ENCODE peak calls at places on chromosomes 2 and 18, in four cellular contexts. K, S, H and U are unnamed samples.

GRCh38 chr2:8633735-8634313 is 48.0 kb upstream of the ID2 start:
- DNase-seq in H (no peak), K (no peak), S (no peak), U (no peak)

GRCh38 chr2:28348149-28348567 is 44.5 kb upstream of the FOSL2 start:
- DNase-seq in H (no peak), K (peak; percentile 17), S (no peak), U (no peak)

GRCh38 chr2:82657066-82657465 is 1802.0 kb downstream of the SUCLG1 start:
- DNase-seq in H (no peak), K (no peak), S (no peak), U (no peak)

GRCh38 chr18:61435064-61435652 is 101.9 kb downstream of the CDH20 start:
- DNase-seq in H (no peak), S (no peak), K (no peak), U (no peak)

GRCh38 chr2:43950383-43951008 is 45.3 kb downstream of the LRPPRC start:
- DNase-seq in H (no peak), S (peak; percentile 12), K (no peak), U (no peak)

GRCh38 chr2:1868683-1869141 is 124.4 kb upstream of the PXDN start:
- DNase-seq in S (no peak), K (no peak), H (no peak), U (peak; percentile 74)

GRCh38 chr2:111632661-111633060 is 251.3 kb downstream of the ANAPC1 start:
- DNase-seq in K (no peak), H (no peak), S (no peak), U (no peak)

GRCh38 chr18:7567487-7568425 is 640 bp downstream of the PTPRM start:
- DNase-seq in H (peak; percentile 36), S (peak; percentile 28), K (peak; percentile 80), U (peak; percentile 34)

GRCh38 chr2:7023542-7023941 is 106.3 kb downstream of the RNF144A start:
- DNase-seq in S (no peak), K (peak; percentile 88), H (no peak), U (no peak)

GRCh38 chr2:213422211-213422610 is 137.9 kb downstream of the SPAG16 start:
- DNase-seq in K (no peak), S (no peak), H (no peak), U (no peak)

GRCh38 chr2:230934291-230935131 is 9.5 kb upstream of the GPR55 start:
- DNase-seq in K (no peak), S (no peak), H (peak; percentile 7), U (no peak)

GRCh38 chr2:20972110-20972509 is 71.8 kb downstream of the APOB start:
- DNase-seq in H (peak; percentile 70), K (no peak), S (no peak), U (no peak)

GRCh38 chr2:133780099-133780996 is 212.1 kb upstream of the NCKAP5 start:
- DNase-seq in K (peak; percentile 60), S (peak; percentile 76), H (peak; percentile 39), U (peak; percentile 71)

GRCh38 chr18:12904012-12904516 is 20.0 kb upstream of the PTPN2 start:
- DNase-seq in H (no peak), S (no peak), K (no peak), U (no peak)

GRCh38 chr2:191845876-191846786 is 757 bp downstream of the CAVIN2 start:
- DNase-seq in K (no peak), H (no peak), S (no peak), U (no peak)

GRCh38 chr2:134155134-134155533 is 98.7 kb upstream of the MGAT5 start:
- DNase-seq in S (no peak), H (no peak), K (no peak), U (no peak)

GRCh38 chr2:229719926-229720652 is 5.7 kb upstream of the DNER start:
- DNase-seq in H (no peak), S (no peak), K (no peak), U (no peak)

GRCh38 chr18:11649839-11650238 is 39.2 kb upstream of the GNAL start:
- DNase-seq in H (no peak), S (no peak), K (no peak), U (no peak)

GRCh38 chr2:154140249-154141025 is 268.7 kb downstream of the GALNT13 start:
- DNase-seq in S (no peak), K (no peak), H (no peak), U (no peak)

GRCh38 chr18:12038082-12038660 is 55.5 kb upstream of the ANKRD62 start:
- DNase-seq in H (peak; percentile 50), S (no peak), K (no peak), U (peak; percentile 92)

GRCh38 chr2:61538920-61539559 is 884 bp upstream of the XPO1 start:
- DNase-seq in S (peak; percentile 29), H (peak; percentile 29), K (peak; percentile 76), U (peak; percentile 32)

GRCh38 chr2:2763998-2764355 is 432.9 kb upstream of the MYT1L start:
- DNase-seq in S (no peak), K (no peak), H (no peak), U (no peak)

GRCh38 chr18:2441544-2441943 is 129.8 kb downstream of the METTL4 start:
- DNase-seq in K (no peak), S (no peak), H (no peak), U (no peak)

GRCh38 chr2:66839551-66840320 is 404.8 kb downstream of the MEIS1 start:
- DNase-seq in S (peak; percentile 26), H (no peak), K (no peak), U (no peak)

GRCh38 chr2:98869272-98869641 is 66.8 kb downstream of the CRACDL start:
- DNase-seq in S (no peak), K (no peak), H (peak; percentile 83), U (peak; percentile 67)

GRCh38 chr18:35662293-35663062 is 80.9 kb downstream of the GALNT1 start:
- DNase-seq in K (no peak), S (no peak), H (no peak), U (no peak)

GRCh38 chr2:8496079-8496478 is 185.8 kb upstream of the ID2 start:
- DNase-seq in S (no peak), K (no peak), H (no peak), U (no peak)

GRCh38 chr18:10524507-10525425 is 1.1 kb upstream of the NAPG start:
- DNase-seq in H (no peak), K (no peak), S (no peak), U (no peak)

GRCh38 chr2:64595397-64596160 is 58.1 kb downstream of the SERTAD2 start:
- DNase-seq in S (no peak), K (no peak), H (no peak), U (no peak)

GRCh38 chr2:26735096-26735495 is 29.0 kb upstream of the SLC35F6 start:
- DNase-seq in S (no peak), K (peak; percentile 70), H (no peak), U (no peak)

GRCh38 chr2:84492571-84492970 is 23.7 kb upstream of the DNAH6 start:
- DNase-seq in S (no peak), K (no peak), H (no peak), U (no peak)

GRCh38 chr2:186806591-186806990 is 42.4 kb downstream of the ZSWIM2 start:
- DNase-seq in H (no peak), K (no peak), S (no peak), U (no peak)

GRCh38 chr18:49456794-49457193 is 3.7 kb downstream of the DYM start:
- DNase-seq in K (no peak), S (no peak), H (no peak), U (no peak)

GRCh38 chr2:40773291-40773690 is 321.4 kb upstream of the SLC8A1 start:
- DNase-seq in H (no peak), K (no peak), S (no peak), U (no peak)

GRCh38 chr2:8392098-8392844 is 289.6 kb upstream of the ID2 start:
- DNase-seq in H (no peak), K (no peak), S (no peak), U (no peak)

GRCh38 chr2:201357216-201357615 is at the start of gene FLACC1:
- DNase-seq in S (no peak), H (peak; percentile 66), K (peak; percentile 52), U (no peak)

GRCh38 chr2:45882707-45883106 is 231.2 kb downstream of the PRKCE start:
- DNase-seq in S (no peak), H (no peak), K (no peak), U (peak; percentile 90)

GRCh38 chr2:58634653-58635347 is 393.7 kb upstream of the FANCL start:
- DNase-seq in H (no peak), K (no peak), S (no peak), U (no peak)

GRCh38 chr2:210961249-210961648 is 404.9 kb downstream of the CPS1 start:
- DNase-seq in S (no peak), K (no peak), H (no peak), U (no peak)

GRCh38 chr2:233705911-233706506 is 6.7 kb upstream of the UGT1A5 start:
- DNase-seq in S (peak; percentile 62), H (peak; percentile 34), K (peak; percentile 73), U (no peak)

GRCh38 chr18:79964330-79965118 is at the start of gene HSBP1L1:
- DNase-seq in S (peak; percentile 56), H (peak; percentile 70), K (peak; percentile 79), U (no peak)
- TF ChIP-seq POLR2A in S (peak; percentile 79), H (no peak), K (no peak), U (no peak)

GRCh38 chr2:36544638-36545338 is 53.2 kb downstream of the FEZ2 start:
- DNase-seq in H (no peak), S (no peak), K (no peak), U (no peak)
- TF ChIP-seq CTCF in H (no peak), S (no peak), K (no peak), U (no peak)

DNA sequence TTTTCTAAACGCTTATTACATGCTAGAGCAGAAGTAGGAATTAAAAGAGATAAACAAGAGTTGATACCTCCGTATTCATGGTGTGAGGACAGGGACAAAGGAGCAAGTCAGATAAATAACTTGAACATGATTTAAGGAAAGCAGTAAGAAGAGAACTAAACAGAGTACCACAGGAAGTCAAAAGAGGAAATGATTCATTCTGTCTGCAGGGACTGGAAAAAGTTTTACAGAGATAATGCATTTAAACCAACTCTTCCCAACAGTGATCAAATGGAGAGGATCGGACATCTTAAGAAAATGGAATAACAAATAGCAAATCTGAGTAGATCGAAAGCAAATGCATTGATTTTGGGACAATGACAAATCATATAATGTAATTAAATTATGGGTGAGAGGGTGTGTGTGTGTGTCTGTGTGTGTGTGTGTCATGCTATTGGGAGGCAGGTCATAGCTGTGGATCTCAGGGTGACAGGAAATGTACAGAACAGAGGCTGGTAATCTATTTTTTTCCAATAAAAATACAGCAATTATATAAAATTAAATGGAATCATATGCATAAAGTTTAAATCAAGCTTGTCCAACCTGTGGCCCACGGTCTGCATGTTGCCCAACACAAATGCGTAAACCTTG is 113.4 kb downstream of the MC4R start:
- DNase-seq in H (no peak), S (no peak), K (no peak), U (no peak)
- H3K4me3 ChIP-seq in H (no peak overlapping the region), S (no peak overlapping the region), K (no peak overlapping the region), U (no peak overlapping the region)

DNA sequence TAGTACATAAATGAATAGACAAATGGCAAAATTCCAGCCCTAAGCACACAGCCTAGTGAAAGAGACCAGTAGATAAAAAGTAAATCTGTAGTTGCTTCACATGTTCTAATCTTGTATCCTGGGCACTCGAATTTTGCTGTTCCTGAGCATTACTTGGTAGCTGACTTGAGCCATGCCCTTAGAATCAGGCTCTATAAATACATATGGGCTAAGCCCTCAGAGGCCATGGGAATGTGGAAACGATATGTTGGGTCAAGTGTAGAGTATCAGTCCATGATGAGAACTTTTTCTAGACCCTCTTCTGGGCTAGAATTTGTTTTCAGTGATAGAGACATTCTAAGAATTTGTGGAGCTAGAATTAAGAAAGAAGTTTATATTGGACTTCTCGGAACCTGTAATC is 21.9 kb downstream of the ELAC1 start:
- DNase-seq in S (no peak), K (no peak), H (no peak), U (no peak)
- TF ChIP-seq POLR2A in S (no peak), K (no peak), H (no peak), U (no peak)

GRCh38 chr18:45734944-45735343 is 11.0 kb downstream of the SLC14A1 start:
- DNase-seq in H (no peak), S (no peak), K (no peak), U (no peak)
- TF ChIP-seq CTCF in H (no peak), S (no peak), K (no peak), U (no peak)

GRCh38 chr18:38301621-38302020 is 736.0 kb upstream of the CELF4 start:
- DNase-seq in K (no peak), S (no peak), H (no peak), U (no peak)
- H3K4me3 ChIP-seq in K (no peak overlapping the region), S (no peak overlapping the region), H (no peak overlapping the region), U (no peak overlapping the region)